ENCODE peak calls at places on chromosomes 1 and 21, in four cellular contexts. A is HCT116, T is K562, C is H1. N is an unnamed sample.

GRCh38 chr1:204130989-204131892 is 20.6 kb downstream of the ETNK2 start:
- DNase-seq in A (peak; percentile 38), T (no peak), C (no peak), N (no peak)

GRCh38 chr21:17560377-17560776 is 47.5 kb downstream of the CXADR start:
- DNase-seq in A (no peak), T (no peak), C (no peak), N (no peak)

GRCh38 chr21:15197696-15198095 is 132.9 kb upstream of the NRIP1 start:
- DNase-seq in A (no peak), T (no peak), C (no peak), N (no peak)

GRCh38 chr1:117347907-117348306 is 19.3 kb upstream of the MAN1A2 start:
- DNase-seq in A (no peak), T (no peak), C (no peak), N (no peak)

GRCh38 chr1:112540395-112540794 is 31.6 kb downstream of the WNT2B start:
- DNase-seq in A (no peak), T (no peak), C (no peak), N (no peak)

GRCh38 chr1:245441699-245442098 is 286.9 kb downstream of the KIF26B start:
- DNase-seq in A (no peak), T (no peak), C (no peak), N (no peak)

GRCh38 chr1:160636547-160636946 is 10.3 kb downstream of the SLAMF1 start:
- DNase-seq in A (no peak), T (no peak), C (no peak), N (no peak)

GRCh38 chr1:3015269-3015635 is 6.0 kb upstream of the ACTRT2 start:
- DNase-seq in A (no peak), T (no peak), C (no peak), N (no peak)

GRCh38 chr1:202302166-202302565 is 39.6 kb downstream of the UBE2T start:
- DNase-seq in A (no peak), T (no peak), C (no peak), N (no peak)

GRCh38 chr1:33684346-33685122 is 179.3 kb upstream of the HMGB4 start:
- DNase-seq in A (no peak), T (no peak), C (no peak), N (no peak)

GRCh38 chr1:15885701-15886612 is 38.5 kb downstream of the SPEN start:
- DNase-seq in A (peak; percentile 41), T (peak; percentile 92), C (peak; percentile 58), N (peak; percentile 36)

GRCh38 chr1:15882665-15883064 is 35.2 kb downstream of the SPEN start:
- DNase-seq in A (no peak), T (no peak), C (no peak), N (no peak)

GRCh38 chr1:15883326-15883725 is 35.8 kb downstream of the SPEN start:
- DNase-seq in A (no peak), T (no peak), C (no peak), N (no peak)

GRCh38 chr1:15885269-15885668 is 37.8 kb downstream of the SPEN start:
- DNase-seq in A (no peak), T (no peak), C (no peak), N (no peak)

DNA sequence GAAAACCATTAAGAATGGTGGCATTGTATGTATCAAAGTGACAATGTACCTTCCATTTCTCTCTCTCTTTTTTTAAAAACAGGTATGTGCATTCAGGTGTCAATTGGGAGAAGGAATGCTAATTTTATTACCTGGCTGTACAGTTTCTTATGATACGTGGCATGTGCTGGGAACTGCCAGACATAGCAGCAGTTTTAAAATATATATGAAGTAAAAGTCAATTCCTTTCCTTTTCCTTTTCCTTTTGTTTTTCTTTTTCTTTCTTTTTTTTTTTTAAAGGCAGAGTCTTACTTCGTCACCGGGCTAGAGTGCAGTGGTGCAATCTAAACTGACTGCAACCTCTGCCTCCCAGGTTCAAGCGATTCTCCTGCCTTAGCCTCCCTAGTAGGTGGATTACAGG is 37.0 kb downstream of the SPEN start:
- DNase-seq in A (no peak), T (no peak), C (no peak), N (no peak)
- TF ChIP-seq EGR1 in A (no peak), T (no peak), C (no peak), N (no peak)

DNA sequence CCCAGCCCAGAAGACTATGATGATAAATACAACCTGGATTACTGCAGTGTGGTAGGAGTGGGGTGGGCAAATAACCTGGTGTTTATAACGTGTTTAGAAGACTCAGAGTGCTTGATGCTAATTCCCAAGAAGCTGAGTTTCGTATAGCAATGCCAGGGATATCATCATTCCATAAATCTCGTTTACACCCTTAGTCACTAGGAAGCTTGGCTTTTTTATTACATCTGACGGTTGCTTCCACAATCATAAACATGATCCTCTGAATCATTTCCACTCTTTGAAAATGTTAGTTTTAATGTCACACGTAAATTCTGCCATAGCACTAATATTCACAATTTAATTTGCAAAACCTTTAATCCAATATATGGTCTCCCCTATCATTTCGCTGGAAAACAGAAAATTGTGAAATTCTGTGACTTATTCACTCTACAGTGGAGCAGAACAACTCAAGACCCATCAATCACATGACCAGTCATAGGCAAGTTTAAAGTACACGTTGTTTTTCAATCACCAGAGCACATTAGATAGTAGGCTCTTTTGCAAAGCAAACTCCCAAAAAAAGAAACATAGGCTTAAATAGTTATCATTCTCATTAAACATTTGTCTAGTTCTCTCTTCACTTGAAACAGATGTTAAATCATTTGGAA is 321.0 kb downstream of the LTN1 start:
- DNase-seq in A (no peak), T (no peak), C (no peak), N (no peak)
- TF ChIP-seq EGR1 in A (no peak), T (no peak), C (no peak), N (no peak)

GRCh38 chr1:94636625-94637024 is 95.1 kb upstream of the F3 start:
- DNase-seq in A (no peak), T (no peak), C (no peak), N (no peak)
- TF ChIP-seq EGR1 in A (no peak), T (no peak), C (no peak), N (no peak)

GRCh38 chr1:150065184-150065871 is 2.2 kb upstream of the VPS45 start:
- DNase-seq in A (peak; percentile 13), T (no peak), C (no peak), N (no peak)
- TF ChIP-seq EGR1 in A (no peak), T (no peak), C (no peak), N (no peak)

N was measured in GM12878.